ENCODE peak calls at places on chromosomes 2 and 18, in ten cellular contexts. One of them, this sample, is unnamed.

GRCh38 chr2:71419976-71420375 is 33.4 kb upstream of the DYSF start:
- DNase-seq in stomach: no peak
- DNase-seq in Peyer's patch: no peak
- DNase-seq in GM06990: no peak
- DNase-seq in RPMI7951: no peak
- DNase-seq in tibial artery: no peak
- DNase-seq in NCI-H1092: no peak
- DNase-seq in T-helper 1 cell: no peak
- DNase-seq in astrocyte of the spinal cord: no peak
- DNase-seq in naive B cell: no peak
- DNase-seq in this sample: no peak

GRCh38 chr2:64222942-64223511 is 78.8 kb upstream of the PELI1 start:
- DNase-seq in astrocyte of the spinal cord: no peak
- DNase-seq in tibial artery: no peak
- DNase-seq in T-helper 1 cell: no peak
- DNase-seq in Peyer's patch: no peak
- DNase-seq in GM06990: no peak
- DNase-seq in stomach: no peak
- DNase-seq in NCI-H1092: no peak
- DNase-seq in RPMI7951: no peak
- DNase-seq in naive B cell: peak
- DNase-seq in this sample: no peak

GRCh38 chr2:54818226-54818625 is 94.8 kb downstream of the EML6 start:
- DNase-seq in stomach: no peak
- DNase-seq in astrocyte of the spinal cord: no peak
- DNase-seq in NCI-H1092: no peak
- DNase-seq in tibial artery: no peak
- DNase-seq in GM06990: no peak
- DNase-seq in RPMI7951: no peak
- DNase-seq in naive B cell: no peak
- DNase-seq in T-helper 1 cell: no peak
- DNase-seq in Peyer's patch: no peak
- DNase-seq in this sample: no peak

GRCh38 chr2:84904717-84905174 is 710 bp upstream of the TMSB10 start:
- DNase-seq in NCI-H1092: no peak
- DNase-seq in T-helper 1 cell: no peak
- DNase-seq in stomach: peak
- DNase-seq in tibial artery: peak
- DNase-seq in naive B cell: no peak
- DNase-seq in RPMI7951: peak
- DNase-seq in Peyer's patch: peak
- DNase-seq in astrocyte of the spinal cord: peak
- DNase-seq in GM06990: no peak
- DNase-seq in this sample: no peak

GRCh38 chr2:18159899-18160298 is 281.4 kb downstream of the KCNS3 start:
- DNase-seq in Peyer's patch: no peak
- DNase-seq in RPMI7951: no peak
- DNase-seq in astrocyte of the spinal cord: no peak
- DNase-seq in tibial artery: no peak
- DNase-seq in stomach: no peak
- DNase-seq in naive B cell: no peak
- DNase-seq in NCI-H1092: no peak
- DNase-seq in T-helper 1 cell: no peak
- DNase-seq in GM06990: no peak
- DNase-seq in this sample: no peak

GRCh38 chr2:53670351-53670750 is 97.3 kb upstream of the CHAC2 start:
- DNase-seq in NCI-H1092: no peak
- DNase-seq in naive B cell: no peak
- DNase-seq in T-helper 1 cell: no peak
- DNase-seq in Peyer's patch: no peak
- DNase-seq in tibial artery: no peak
- DNase-seq in astrocyte of the spinal cord: peak
- DNase-seq in RPMI7951: no peak
- DNase-seq in GM06990: no peak
- DNase-seq in stomach: no peak
- DNase-seq in this sample: no peak

GRCh38 chr18:72161686-72162085 is 382.5 kb downstream of the CBLN2 start:
- DNase-seq in astrocyte of the spinal cord: peak
- DNase-seq in stomach: no peak
- DNase-seq in T-helper 1 cell: no peak
- DNase-seq in NCI-H1092: peak
- DNase-seq in RPMI7951: no peak
- DNase-seq in GM06990: no peak
- DNase-seq in naive B cell: no peak
- DNase-seq in Peyer's patch: no peak
- DNase-seq in tibial artery: no peak
- DNase-seq in this sample: no peak

GRCh38 chr18:65906621-65907034 is 155.8 kb downstream of the CDH7 start:
- DNase-seq in naive B cell: no peak
- DNase-seq in GM06990: no peak
- DNase-seq in NCI-H1092: no peak
- DNase-seq in tibial artery: no peak
- DNase-seq in stomach: no peak
- DNase-seq in RPMI7951: no peak
- DNase-seq in T-helper 1 cell: no peak
- DNase-seq in astrocyte of the spinal cord: no peak
- DNase-seq in Peyer's patch: no peak
- DNase-seq in this sample: no peak